ENCODE peak calls at places on chromosomes 16 and 17, in six cellular contexts. X is cardiac muscle cell, T is Peyer's patch, J is left ventricle myocardium inferior, Z is uterus, H is thoracic aorta. E is an unnamed sample.

GRCh38 chr17:10360578-10360977 is 12.2 kb downstream of the MYH13 start:
- DNase-seq in X (no peak), T (no peak), J (no peak), Z (no peak), H (no peak), E (no peak)

GRCh38 chr17:75032896-75033294 is 13.9 kb downstream of the ATP5PD start:
- DNase-seq in X (peak; percentile 26), T (no peak), J (no peak), Z (peak; percentile 52), H (no peak), E (no peak)

GRCh38 chr17:77770331-77771105 is 188.0 kb upstream of the TNRC6C start:
- DNase-seq in X (peak; percentile 88), T (no peak), J (no peak), Z (no peak), H (no peak), E (no peak)

GRCh38 chr16:89473136-89473712 is 17.1 kb downstream of the ANKRD11 start:
- DNase-seq in X (no peak), T (no peak), J (no peak), Z (no peak), H (no peak), E (no peak)

GRCh38 chr17:28001149-28001548 is 41.3 kb upstream of the NLK start:
- DNase-seq in X (no peak), T (no peak), J (no peak), Z (no peak), H (no peak), E (no peak)

GRCh38 chr17:66006654-66007053 is 185.3 kb downstream of the CEP112 start:
- DNase-seq in X (no peak), T (no peak), J (no peak), Z (no peak), H (no peak), E (no peak)

GRCh38 chr17:6597727-6598126 is 41.4 kb upstream of the PITPNM3 start:
- DNase-seq in X (no peak), T (no peak), J (no peak), Z (no peak), H (no peak), E (no peak)

GRCh38 chr17:38982858-38983746 is 15.9 kb upstream of the FBXO47 start:
- DNase-seq in X (peak; percentile 86), T (peak; percentile 72), J (no peak), Z (peak; percentile 68), H (no peak), E (peak; percentile 16)

GRCh38 chr17:40598021-40598927 is 33.0 kb upstream of the CCR7 start:
- DNase-seq in X (no peak), T (peak; percentile 64), J (no peak), Z (no peak), H (no peak), E (no peak)

GRCh38 chr17:68382582-68383085 is 74.7 kb downstream of the WIPI1 start:
- DNase-seq in X (no peak), T (no peak), J (no peak), Z (no peak), H (no peak), E (no peak)

GRCh38 chr16:86261379-86261778 is 248.9 kb upstream of the FOXF1 start:
- DNase-seq in X (peak; percentile 4), T (no peak), J (no peak), Z (no peak), H (no peak), E (no peak)

GRCh38 chr16:85167589-85168537 is 55.6 kb upstream of the CIBAR2 start:
- DNase-seq in X (no peak), T (no peak), J (no peak), Z (no peak), H (no peak), E (no peak)

GRCh38 chr16:13312063-13312462 is 410.7 kb downstream of the SHISA9 start:
- DNase-seq in X (no peak), T (no peak), J (no peak), Z (no peak), H (no peak), E (no peak)

GRCh38 chr17:43356999-43357398 is 41.8 kb upstream of the ARL4D start:
- DNase-seq in X (peak; percentile 87), T (no peak), J (no peak), Z (peak; percentile 57), H (no peak), E (no peak)

GRCh38 chr17:66549731-66550207 is 247.4 kb downstream of the PRKCA start:
- DNase-seq in X (peak; percentile 83), T (no peak), J (no peak), Z (no peak), H (no peak), E (no peak)

GRCh38 chr17:1047886-1048470 is 51.0 kb downstream of the TIMM22 start:
- DNase-seq in X (no peak), T (no peak), J (no peak), Z (no peak), H (no peak), E (no peak)

GRCh38 chr17:6910987-6911603 is 79.6 kb upstream of the TEKT1 start:
- DNase-seq in X (peak; percentile 64), T (no peak), J (no peak), Z (no peak), H (no peak), E (no peak)

GRCh38 chr17:38417210-38417951 is 10.9 kb upstream of the ARHGAP23 start:
- DNase-seq in X (no peak), T (no peak), J (no peak), Z (no peak), H (no peak), E (no peak)

GRCh38 chr16:66211651-66212050 is 154.8 kb upstream of the CDH5 start:
- DNase-seq in X (no peak), T (no peak), J (no peak), Z (no peak), H (no peak), E (no peak)

GRCh38 chr17:61862105-61862574 is 1.2 kb downstream of the BRIP1 start:
- DNase-seq in X (peak; percentile 16), T (no peak), J (no peak), Z (no peak), H (no peak), E (no peak)

GRCh38 chr17:27651411-27652345 is 20.7 kb downstream of the LGALS9 start:
- DNase-seq in X (peak; percentile 62), T (peak; percentile 89), J (peak; percentile 64), Z (peak; percentile 70), H (no peak), E (no peak)

GRCh38 chr17:79000396-79001189 is 9.0 kb downstream of the CANT1 start:
- DNase-seq in X (no peak), T (peak; percentile 42), J (no peak), Z (peak; percentile 10), H (no peak), E (no peak)

GRCh38 chr17:40312131-40312731 is 3.3 kb downstream of the RARA start:
- DNase-seq in X (no peak), T (peak; percentile 44), J (peak; percentile 72), Z (no peak), H (no peak), E (no peak)

GRCh38 chr16:74667215-74667765 is 613 bp upstream of the RFWD3 start:
- DNase-seq in X (peak; percentile 34), T (peak; percentile 64), J (peak; percentile 24), Z (no peak), H (no peak), E (no peak)

GRCh38 chr16:67199011-67199807 is at the start of gene ELMO3:
- DNase-seq in X (no peak), T (peak; percentile 87), J (no peak), Z (no peak), H (no peak), E (no peak)

GRCh38 chr16:53282975-53283946 is 151.0 kb upstream of the RBL2 start:
- DNase-seq in X (peak; percentile 62), T (no peak), J (no peak), Z (no peak), H (no peak), E (no peak)

GRCh38 chr17:74677558-74678466 is 34.9 kb downstream of the CD300LF start:
- DNase-seq in X (peak; percentile 48), T (no peak), J (peak; percentile 55), Z (peak; percentile 21), H (no peak), E (no peak)

GRCh38 chr17:51731941-51732722 is 426.4 kb downstream of the CA10 start:
- DNase-seq in X (no peak), T (no peak), J (no peak), Z (no peak), H (no peak), E (no peak)

GRCh38 chr16:951660-952301 is 19.0 kb downstream of the LMF1 start:
- DNase-seq in X (no peak), T (no peak), J (no peak), Z (no peak), H (no peak), E (no peak)
- H3K27ac ChIP-seq in X (no peak overlapping the region), T (no peak overlapping the region), J (no peak overlapping the region), Z (no peak overlapping the region), H (no peak overlapping the region), E (no peak overlapping the region)

GRCh38 chr16:81836279-81837054 is 57.4 kb downstream of the PLCG2 start:
- DNase-seq in X (no peak), T (peak; percentile 68), J (no peak), Z (no peak), H (no peak), E (no peak)
- H3K27ac ChIP-seq in X (no peak overlapping the region), T (no peak overlapping the region), J (no peak overlapping the region), Z (no peak overlapping the region), H (no peak overlapping the region), E (no peak overlapping the region)

GRCh38 chr17:81865733-81866439 is 5.3 kb downstream of the ARHGDIA start:
- DNase-seq in X (peak; percentile 44), T (peak; percentile 95), J (no peak), Z (no peak), H (no peak), E (no peak)

GRCh38 chr17:81866440-81867122 is 4.6 kb downstream of the ARHGDIA start:
- DNase-seq in X (peak; percentile 28), T (no peak), J (no peak), Z (no peak), H (no peak), E (no peak)

GRCh38 chr17:81863833-81864768 is 3.8 kb upstream of the P4HB start:
- DNase-seq in X (no peak), T (peak; percentile 68), J (no peak), Z (no peak), H (no peak), E (no peak)

GRCh38 chr17:81867123-81867951 is 3.8 kb downstream of the ARHGDIA start:
- DNase-seq in X (peak; percentile 78), T (peak; percentile 63), J (no peak), Z (no peak), H (no peak), E (no peak)

DNA sequence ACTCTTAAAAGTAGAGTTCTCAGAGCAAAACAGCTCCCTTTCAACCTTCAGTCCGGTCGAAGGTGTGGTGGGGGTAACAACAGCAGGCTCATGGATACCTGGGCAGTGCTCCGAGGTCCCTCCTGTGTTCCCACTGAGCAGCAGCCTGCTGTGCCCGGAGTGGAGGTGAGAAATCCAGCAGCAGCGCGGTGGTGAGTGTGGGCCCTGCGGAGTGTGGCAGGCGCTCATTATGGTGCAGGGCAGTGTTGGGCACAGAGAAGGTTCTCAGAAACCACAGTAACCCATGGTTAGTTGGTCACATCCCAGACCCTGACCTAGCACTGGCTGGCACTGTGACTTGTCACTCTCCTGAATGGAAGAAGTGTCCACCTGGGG is 5.0 kb upstream of the P4HB start:
- DNase-seq in X (no peak), T (no peak), J (no peak), Z (no peak), H (no peak), E (no peak)
- H3K27ac ChIP-seq in X (peak overlapping the region; percentile 96), T (peak overlapping the region; percentile 100), J (peak overlapping the region; percentile 99), Z (no peak overlapping the region), H (no peak overlapping the region), E (no peak overlapping the region)

GRCh38 chr16:14500791-14501190 is 129.3 kb downstream of the PARN start:
- DNase-seq in X (no peak), T (no peak), J (no peak), Z (no peak), H (no peak), E (no peak)
- H3K27ac ChIP-seq in X (no peak overlapping the region), T (no peak overlapping the region), J (peak overlapping the region; percentile 89), Z (peak overlapping the region; percentile 62), H (peak overlapping the region; percentile 66), E (no peak overlapping the region)

GRCh38 chr17:50354198-50354597 is 8.3 kb downstream of the XYLT2 start:
- DNase-seq in X (no peak), T (peak; percentile 36), J (no peak), Z (no peak), H (no peak), E (no peak)
- H3K27ac ChIP-seq in X (no peak overlapping the region), T (no peak overlapping the region), J (no peak overlapping the region), Z (no peak overlapping the region), H (no peak overlapping the region), E (no peak overlapping the region)